ENCODE peak calls at places on chromosomes 4 and X, in five cellular contexts. Y is SK-N-SH, U is HepG2, F is HCT116, P is H1. B is an unnamed sample.

GRCh38 chrX:40099046-40099968 is 1.5 kb upstream of the BCOR start:
- DNase-seq in Y (peak), U (no peak), F (no peak), P (no peak), B (peak)

GRCh38 chrX:15911729-15912550 is 57.3 kb upstream of the AP1S2 start:
- DNase-seq in Y (no peak), U (no peak), F (no peak), P (no peak), B (no peak)

GRCh38 chrX:49291615-49292337 is 11.7 kb upstream of the GAGE10 start:
- DNase-seq in Y (peak), U (peak), F (peak), P (peak), B (peak)

GRCh38 chr4:182873726-182874125 is 43.5 kb downstream of the DCTD start:
- DNase-seq in Y (no peak), U (no peak), F (no peak), P (no peak), B (no peak)

GRCh38 chrX:8453619-8454018 is 11.0 kb upstream of the VCX3B start:
- DNase-seq in Y (no peak), U (no peak), F (no peak), P (no peak), B (no peak)

GRCh38 chrX:123487674-123488073 is 245.2 kb downstream of the THOC2 start:
- DNase-seq in Y (no peak), U (no peak), F (no peak), P (no peak), B (no peak)

GRCh38 chr4:31557444-31557843 is 837.3 kb downstream of the PCDH7 start:
- DNase-seq in Y (no peak), U (no peak), F (no peak), P (no peak), B (no peak)

GRCh38 chrX:106619797-106620196 is 8.0 kb downstream of the RADX start:
- DNase-seq in Y (no peak), U (no peak), F (no peak), P (no peak), B (no peak)

GRCh38 chrX:21838937-21839333 is 482 bp upstream of the MBTPS2 start:
- DNase-seq in Y (no peak), U (peak), F (no peak), P (no peak), B (no peak)

GRCh38 chrX:134601240-134601639 is 57.0 kb downstream of the PLAC1 start:
- DNase-seq in Y (no peak), U (no peak), F (no peak), P (no peak), B (no peak)

GRCh38 chr4:42361475-42361874 is 35.8 kb upstream of the SHISA3 start:
- DNase-seq in Y (no peak), U (no peak), F (no peak), P (no peak), B (no peak)

GRCh38 chrX:81301877-81302276 is 100.0 kb downstream of the SH3BGRL start:
- DNase-seq in Y (no peak), U (no peak), F (no peak), P (no peak), B (no peak)

GRCh38 chr4:79181190-79181589 is 144.7 kb downstream of the NAA11 start:
- DNase-seq in Y (no peak), U (no peak), F (no peak), P (no peak), B (no peak)

GRCh38 chr4:109301691-109302365 is 630 bp downstream of the COL25A1 start:
- DNase-seq in Y (peak), U (no peak), F (no peak), P (no peak), B (no peak)

GRCh38 chrX:78105944-78106650 is 2.0 kb downstream of the PGK1 start:
- DNase-seq in Y (no peak), U (no peak), F (no peak), P (no peak), B (no peak)

GRCh38 chr4:186297013-186297645 is 31.1 kb downstream of the F11 start:
- DNase-seq in Y (peak), U (peak), F (peak), P (no peak), B (peak)

GRCh38 chrX:143635915-143636314 is at the start of gene SLITRK4:
- DNase-seq in Y (no peak), U (no peak), F (no peak), P (peak), B (no peak)

GRCh38 chrX:134602410-134602809 is 55.9 kb downstream of the PLAC1 start:
- DNase-seq in Y (no peak), U (no peak), F (no peak), P (no peak), B (no peak)

GRCh38 chrX:139924696-139925094 is 8.2 kb downstream of the ATP11C start:
- DNase-seq in Y (no peak), U (peak), F (no peak), P (no peak), B (no peak)

GRCh38 chr4:139154538-139154937 is 22.5 kb downstream of the ELF2 start:
- DNase-seq in Y (no peak), U (peak), F (no peak), P (no peak), B (no peak)

GRCh38 chrX:115147220-115147619 is 42.0 kb upstream of the RBMXL3 start:
- DNase-seq in Y (peak), U (no peak), F (peak), P (no peak), B (peak)

GRCh38 chr4:1200425-1201035 is 28.1 kb upstream of the SPON2 start:
- DNase-seq in Y (peak), U (no peak), F (no peak), P (no peak), B (no peak)

GRCh38 chr4:88820723-88821368 is 123.2 kb upstream of the NAP1L5 start:
- DNase-seq in Y (no peak), U (no peak), F (no peak), P (no peak), B (no peak)

GRCh38 chrX:136148391-136148790 is 1.1 kb downstream of the FHL1 start:
- DNase-seq in Y (no peak), U (no peak), F (no peak), P (no peak), B (no peak)

GRCh38 chrX:136147320-136147901 is at the start of gene FHL1:
- DNase-seq in Y (peak), U (no peak), F (no peak), P (no peak), B (no peak)

GRCh38 chrX:136143714-136144113 is 3.6 kb upstream of the FHL1 start:
- DNase-seq in Y (no peak), U (no peak), F (no peak), P (no peak), B (no peak)

GRCh38 chrX:136147966-136148365 is 633 bp downstream of the FHL1 start:
- DNase-seq in Y (no peak), U (no peak), F (no peak), P (no peak), B (no peak)

GRCh38 chrX:136146614-136147319 is 566 bp upstream of the FHL1 start:
- DNase-seq in Y (no peak), U (no peak), F (no peak), P (no peak), B (no peak)
- TF ChIP-seq JUND in Y (no peak), U (no peak), F (no peak), P (no peak), B (no peak)

GRCh38 chrX:69607616-69608015 is 8.3 kb upstream of the EDA start:
- DNase-seq in Y (no peak), U (no peak), F (no peak), P (no peak), B (no peak)

GRCh38 chrX:69603566-69604194 is 12.2 kb upstream of the EDA start:
- DNase-seq in Y (no peak), U (no peak), F (no peak), P (no peak), B (no peak)

GRCh38 chrX:69600182-69600581 is 15.7 kb upstream of the EDA start:
- DNase-seq in Y (no peak), U (no peak), F (no peak), P (no peak), B (no peak)

GRCh38 chrX:69605521-69605920 is 10.4 kb upstream of the EDA start:
- DNase-seq in Y (no peak), U (no peak), F (no peak), P (no peak), B (no peak)
- TF ChIP-seq JUND in Y (no peak), U (no peak), F (no peak), P (no peak), B (no peak)

GRCh38 chrX:69501433-69501832 is 2.7 kb upstream of the NALF2 start:
- DNase-seq in Y (no peak), U (peak), F (peak), P (no peak), B (no peak)
- TF ChIP-seq JUND in Y (no peak), U (no peak), F (no peak), P (no peak), B (no peak)

DNA sequence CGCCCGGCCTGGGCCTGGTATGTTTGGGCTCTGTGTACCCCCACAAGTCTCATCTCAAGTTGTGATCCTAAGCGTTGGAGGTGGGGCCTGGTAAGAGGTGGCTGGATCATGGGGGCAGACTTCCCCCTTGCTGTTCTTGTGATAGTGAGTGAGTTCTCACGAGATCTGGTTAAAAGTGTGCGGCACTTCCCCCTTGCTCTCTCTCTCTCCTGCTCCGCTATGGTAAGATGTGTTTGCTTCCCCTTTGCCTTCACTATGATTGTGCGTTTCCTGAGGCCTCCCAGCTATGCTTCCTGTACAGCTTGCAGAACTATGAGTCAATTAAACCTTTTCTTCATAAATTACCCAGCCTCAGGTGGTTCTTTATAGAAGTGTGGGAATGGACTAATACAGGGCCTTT is 53.0 kb downstream of the CHST7 start:
- DNase-seq in Y (no peak), U (no peak), F (no peak), P (no peak), B (no peak)
- TF ChIP-seq JUND in Y (no peak), U (no peak), F (no peak), P (no peak), B (no peak)

DNA sequence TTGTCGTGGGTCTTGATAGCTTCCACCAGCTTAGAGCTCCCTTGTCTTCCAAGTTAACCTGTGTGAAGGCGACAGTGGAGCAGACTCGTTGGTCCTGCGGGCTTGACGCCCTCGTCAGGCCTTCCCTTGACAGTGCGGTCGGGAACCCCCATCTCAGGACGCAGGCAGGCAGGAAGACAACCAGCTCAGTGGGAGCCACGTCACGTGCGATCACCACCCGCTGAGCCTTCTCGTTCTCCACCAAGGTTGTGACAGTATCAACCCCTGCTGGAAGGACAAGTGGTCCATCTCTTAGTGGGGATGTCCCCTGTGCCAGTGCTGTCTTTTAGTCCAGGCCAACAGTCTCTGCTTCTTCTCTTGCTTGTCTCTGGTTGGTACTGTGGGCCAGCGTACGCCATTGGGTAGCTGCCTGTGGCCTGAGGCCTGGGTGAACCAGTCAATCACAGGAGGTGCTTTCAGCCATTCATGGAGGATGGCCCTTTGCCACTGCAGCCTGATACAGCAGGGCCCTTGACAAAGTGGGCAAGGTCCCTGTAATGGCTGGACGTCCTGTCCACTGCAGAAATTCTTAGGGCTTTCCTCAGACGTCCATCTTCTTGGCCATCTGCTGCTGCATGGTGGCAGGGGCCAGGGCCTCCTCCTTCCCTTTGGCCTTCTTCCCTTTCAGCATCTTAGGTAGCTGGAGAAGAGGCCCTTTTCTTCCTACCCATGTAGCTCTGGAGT is 31.4 kb downstream of the RGS12 start:
- DNase-seq in Y (no peak), U (no peak), F (no peak), P (peak), B (no peak)
- TF ChIP-seq JUND in Y (no peak), U (no peak), F (no peak), P (no peak), B (no peak)

GRCh38 chr4:147157860-147158701 is 212.4 kb upstream of the TTC29 start:
- DNase-seq in Y (peak), U (peak), F (no peak), P (no peak), B (peak)
- TF ChIP-seq JUND in Y (no peak), U (no peak), F (no peak), P (no peak), B (no peak)

DNA sequence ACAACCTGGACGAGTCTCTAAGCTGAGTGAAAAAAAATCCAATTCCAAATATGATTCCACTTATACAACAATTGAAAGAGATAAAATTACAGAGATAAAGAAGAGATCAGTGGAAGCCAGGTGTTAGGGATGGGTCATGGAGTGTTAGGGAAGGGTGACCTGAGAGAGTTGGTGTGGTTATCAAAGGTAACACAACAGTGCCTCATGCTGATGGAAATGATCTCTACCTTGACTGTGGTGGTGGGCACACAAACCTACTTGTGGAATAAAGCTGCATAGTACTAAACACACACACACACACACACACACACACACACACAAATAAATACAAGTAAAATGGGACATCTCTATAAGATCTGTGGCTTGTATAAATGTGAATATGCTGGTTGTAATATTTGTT is 26.0 kb downstream of the BEND2 start:
- DNase-seq in Y (no peak), U (no peak), F (no peak), P (no peak), B (no peak)
- TF ChIP-seq JUND in Y (no peak), U (no peak), F (no peak), P (no peak), B (no peak)

GRCh38 chr4:168613869-168614268 is 117.0 kb downstream of the PALLD start:
- DNase-seq in Y (no peak), U (no peak), F (no peak), P (no peak), B (no peak)

GRCh38 chr4:168618577-168619265 is 121.9 kb downstream of the PALLD start:
- DNase-seq in Y (no peak), U (no peak), F (peak), P (no peak), B (no peak)

GRCh38 chr4:168614316-168615057 is 117.6 kb downstream of the PALLD start:
- DNase-seq in Y (no peak), U (no peak), F (no peak), P (no peak), B (no peak)

GRCh38 chr4:168612435-168613139 is 115.7 kb downstream of the PALLD start:
- DNase-seq in Y (no peak), U (no peak), F (no peak), P (no peak), B (no peak)

DNA sequence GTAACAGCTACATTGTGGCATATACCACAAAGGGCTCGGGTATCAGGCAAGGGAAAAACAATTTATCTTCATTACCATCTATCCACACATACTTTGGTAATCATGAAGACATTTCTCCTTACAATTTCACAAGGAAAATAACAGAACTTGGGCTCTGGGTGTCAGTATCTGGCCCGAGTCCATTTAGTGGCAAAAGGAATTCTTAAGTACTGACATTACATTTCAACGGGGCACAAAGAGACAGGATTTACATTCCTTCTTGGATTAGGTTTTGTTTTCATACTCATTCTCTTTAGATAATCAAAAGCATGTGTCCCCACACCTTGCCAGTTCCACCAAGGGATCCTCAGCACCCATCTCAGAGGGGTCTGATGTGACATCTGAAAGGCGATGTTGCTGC is 118.4 kb downstream of the PALLD start:
- DNase-seq in Y (no peak), U (no peak), F (no peak), P (no peak), B (no peak)
- TF ChIP-seq JUND in Y (peak), U (no peak), F (no peak), P (no peak), B (no peak)

GRCh38 chr4:103499094-103499493 is 220.7 kb downstream of the TACR3 start:
- DNase-seq in Y (no peak), U (no peak), F (no peak), P (no peak), B (no peak)
- TF ChIP-seq JUND in Y (no peak), U (no peak), F (no peak), P (no peak), B (no peak)

GRCh38 chrX:2423293-2423692 is 77.5 kb downstream of the DHRSX start:
- DNase-seq in Y (no peak), U (no peak), F (no peak), P (no peak), B (no peak)
- TF ChIP-seq JUND in Y (peak), U (no peak), F (peak), P (no peak), B (no peak)

B was measured in T47D.